ENCODE peak calls at places on chromosomes 11 and 22, in eight cellular contexts. N, R, V, M, J, Y, G and H are unnamed samples.

GRCh38 chr11:32448232-32448631 is 12.9 kb upstream of the WT1 start:
- DNase-seq in N (peak), R (peak), V (no peak), M (no peak), J (no peak), Y (no peak), G (no peak), H (no peak)

GRCh38 chr11:335779-336665 is 15.4 kb upstream of the IFITM3 start:
- DNase-seq in N (no peak), R (peak), V (no peak), M (peak), J (no peak), Y (no peak), G (no peak), H (peak)

GRCh38 chr11:118002010-118002540 is 15.9 kb downstream of the IL10RA start:
- DNase-seq in N (no peak), R (no peak), V (no peak), M (no peak), J (no peak), Y (no peak), G (no peak), H (no peak)

GRCh38 chr22:29029202-29030000 is 32.2 kb downstream of the C22orf31 start:
- DNase-seq in N (no peak), R (no peak), V (no peak), M (no peak), J (no peak), Y (no peak), G (no peak), H (no peak)

GRCh38 chr11:111557425-111558111 is 17.0 kb downstream of the LAYN start:
- DNase-seq in N (peak), R (peak), V (no peak), M (no peak), J (peak), Y (no peak), G (no peak), H (no peak)

GRCh38 chr11:2518112-2518982 is 73.5 kb downstream of the KCNQ1 start:
- DNase-seq in N (no peak), R (no peak), V (no peak), M (no peak), J (no peak), Y (peak), G (peak), H (no peak)

GRCh38 chr11:15490535-15490934 is 375.8 kb downstream of the INSC start:
- DNase-seq in N (no peak), R (no peak), V (no peak), M (no peak), J (no peak), Y (no peak), G (no peak), H (no peak)

GRCh38 chr22:32920032-32920628 is 118.6 kb downstream of the TIMP3 start:
- DNase-seq in N (no peak), R (peak), V (no peak), M (no peak), J (peak), Y (peak), G (peak), H (no peak)